ENCODE peak calls at places on chromosomes 12 and 14, in five cellular contexts. One of them, this sample, is unnamed.

GRCh38 chr12:52074006-52074405 is 4.2 kb downstream of the ATG101 start:
- DNase-seq in COR-L47: no peak
- DNase-seq in ureter: no peak
- DNase-seq in H9: no peak
- DNase-seq in right atrium auricular region: no peak
- DNase-seq in this sample: peak

GRCh38 chr14:94769413-94770250 is at the start of gene GSC:
- DNase-seq in H9: peak
- DNase-seq in ureter: no peak
- DNase-seq in right atrium auricular region: no peak
- DNase-seq in COR-L47: peak
- DNase-seq in this sample: peak

GRCh38 chr14:105878125-105878524 is 351.7 kb downstream of the TMEM121 start:
- DNase-seq in H9: no peak
- DNase-seq in ureter: no peak
- DNase-seq in COR-L47: no peak
- DNase-seq in right atrium auricular region: no peak
- DNase-seq in this sample: peak

GRCh38 chr12:99984271-99985128 is at the start of gene ANKS1B:
- DNase-seq in H9: peak
- DNase-seq in ureter: peak
- DNase-seq in COR-L47: peak
- DNase-seq in right atrium auricular region: no peak
- DNase-seq in this sample: peak

GRCh38 chr14:49189381-49189780 is 396.8 kb downstream of the RPS29 start:
- DNase-seq in ureter: no peak
- DNase-seq in H9: no peak
- DNase-seq in right atrium auricular region: no peak
- DNase-seq in COR-L47: no peak
- DNase-seq in this sample: no peak

GRCh38 chr14:94384342-94384741 is 4.1 kb downstream of the SERPINA1 start:
- DNase-seq in COR-L47: no peak
- DNase-seq in ureter: peak
- DNase-seq in right atrium auricular region: no peak
- DNase-seq in H9: no peak
- DNase-seq in this sample: no peak

GRCh38 chr12:9751204-9752144 is 9.2 kb downstream of the CD69 start:
- DNase-seq in COR-L47: no peak
- DNase-seq in right atrium auricular region: no peak
- DNase-seq in H9: no peak
- DNase-seq in ureter: no peak
- DNase-seq in this sample: no peak

GRCh38 chr12:54249489-54249888 is 30.4 kb downstream of the CBX5 start:
- DNase-seq in H9: no peak
- DNase-seq in ureter: no peak
- DNase-seq in COR-L47: no peak
- DNase-seq in right atrium auricular region: no peak
- DNase-seq in this sample: no peak

GRCh38 chr12:67355428-67356385 is 86.5 kb downstream of the CAND1 start:
- DNase-seq in H9: no peak
- DNase-seq in right atrium auricular region: no peak
- DNase-seq in ureter: no peak
- DNase-seq in COR-L47: peak
- DNase-seq in this sample: no peak

GRCh38 chr14:59484611-59485174 is 376 bp downstream of the JKAMP start:
- DNase-seq in H9: no peak
- DNase-seq in right atrium auricular region: no peak
- DNase-seq in COR-L47: peak
- DNase-seq in ureter: no peak
- DNase-seq in this sample: no peak

GRCh38 chr12:88904705-88905104 is 324.4 kb upstream of the KITLG start:
- DNase-seq in right atrium auricular region: no peak
- DNase-seq in ureter: no peak
- DNase-seq in H9: no peak
- DNase-seq in COR-L47: no peak
- DNase-seq in this sample: no peak

GRCh38 chr12:131622422-131622955 is 88.4 kb upstream of the SFSWAP start:
- DNase-seq in ureter: no peak
- DNase-seq in H9: no peak
- DNase-seq in right atrium auricular region: no peak
- DNase-seq in COR-L47: no peak
- DNase-seq in this sample: no peak

GRCh38 chr12:128800606-128801005 is 23.2 kb downstream of the SLC15A4 start:
- DNase-seq in H9: no peak
- DNase-seq in right atrium auricular region: no peak
- DNase-seq in ureter: no peak
- DNase-seq in COR-L47: no peak
- DNase-seq in this sample: no peak

GRCh38 chr12:23771230-23771949 is 178.1 kb downstream of the SOX5 start:
- DNase-seq in ureter: no peak
- DNase-seq in COR-L47: no peak
- DNase-seq in H9: no peak
- DNase-seq in right atrium auricular region: peak
- DNase-seq in this sample: no peak

GRCh38 chr14:100413699-100414098 is 90.6 kb downstream of the SLC25A47 start:
- DNase-seq in right atrium auricular region: no peak
- DNase-seq in H9: no peak
- DNase-seq in COR-L47: no peak
- DNase-seq in ureter: no peak
- DNase-seq in this sample: no peak

GRCh38 chr12:27979145-27979544 is 6.6 kb upstream of the PTHLH start:
- DNase-seq in ureter: no peak
- DNase-seq in right atrium auricular region: no peak
- DNase-seq in H9: no peak
- DNase-seq in COR-L47: no peak
- DNase-seq in this sample: no peak

GRCh38 chr14:89773151-89773550 is 181.4 kb downstream of the EFCAB11 start:
- DNase-seq in right atrium auricular region: no peak
- DNase-seq in H9: no peak
- DNase-seq in COR-L47: no peak
- DNase-seq in ureter: no peak
- DNase-seq in this sample: no peak

GRCh38 chr12:4562034-4562657 is at the start of gene DYRK4:
- DNase-seq in right atrium auricular region: peak
- DNase-seq in ureter: peak
- DNase-seq in H9: peak
- DNase-seq in COR-L47: peak
- DNase-seq in this sample: peak